ENCODE peak calls at places on chromosomes 3 and 15, in five cellular contexts. I is A549, A is K562, O is HepG2, J is GM12878. K is an unnamed sample.

GRCh38 chr3:10835406-10835805 is 19.4 kb downstream of the SLC6A11 start:
- DNase-seq in J (no peak), O (peak; percentile 7), A (no peak), I (no peak), K (no peak)

GRCh38 chr3:46378426-46378942 is 7.7 kb downstream of the CCR5 start:
- DNase-seq in A (peak; percentile 63), J (no peak), I (peak; percentile 45), O (peak; percentile 27), K (peak; percentile 40)

GRCh38 chr3:52470920-52471319 is 15.5 kb downstream of the NISCH start:
- DNase-seq in J (no peak), O (no peak), I (no peak), A (no peak), K (no peak)

GRCh38 chr3:19881036-19881435 is 53.0 kb downstream of the EFHB start:
- DNase-seq in A (no peak), O (no peak), J (no peak), I (no peak), K (no peak)

GRCh38 chr15:99749386-99749785 is 16.1 kb upstream of the LYSMD4 start:
- DNase-seq in J (no peak), A (no peak), I (no peak), O (peak; percentile 50), K (peak; percentile 10)

GRCh38 chr15:57327985-57328471 is 48.3 kb upstream of the CGNL1 start:
- DNase-seq in I (no peak), O (no peak), A (no peak), J (no peak), K (peak; percentile 99)

GRCh38 chr15:71780349-71780976 is 29.9 kb upstream of the NR2E3 start:
- DNase-seq in O (peak; percentile 45), A (peak; percentile 55), J (peak; percentile 49), I (peak; percentile 84), K (peak; percentile 66)

GRCh38 chr3:183554377-183554776 is 1.1 kb downstream of the KLHL6 start:
- DNase-seq in O (no peak), I (no peak), J (no peak), A (no peak), K (no peak)

GRCh38 chr3:23791678-23792077 is 14.1 kb upstream of the UBE2E1 start:
- DNase-seq in O (no peak), J (no peak), I (no peak), A (no peak), K (no peak)

GRCh38 chr3:15427981-15428380 is 583 bp downstream of the EAF1 start:
- DNase-seq in O (peak; percentile 35), J (no peak), I (no peak), A (peak; percentile 64), K (no peak)

GRCh38 chr3:144692488-144692887 is 720.9 kb downstream of the DIPK2A start:
- DNase-seq in I (no peak), O (no peak), J (no peak), A (no peak), K (no peak)

GRCh38 chr15:35822153-35822552 is 276.2 kb upstream of the DPH6 start:
- DNase-seq in I (no peak), J (no peak), O (no peak), A (no peak), K (no peak)

GRCh38 chr3:14258906-14259904 is 80.6 kb downstream of the LSM3 start:
- DNase-seq in A (no peak), O (no peak), J (no peak), I (no peak), K (no peak)

GRCh38 chr3:192188218-192188835 is 539.0 kb downstream of the FGF12 start:
- DNase-seq in O (peak; percentile 33), J (no peak), I (peak; percentile 21), A (peak; percentile 54), K (peak; percentile 4)

GRCh38 chr15:57138260-57138895 is 219.9 kb downstream of the TCF12 start:
- DNase-seq in O (peak; percentile 34), I (peak; percentile 63), A (peak; percentile 56), J (no peak), K (peak; percentile 82)

GRCh38 chr15:35256555-35256954 is 171.5 kb upstream of the NANOGP8 start:
- DNase-seq in O (no peak), J (no peak), I (no peak), A (no peak), K (peak; percentile 60)

GRCh38 chr15:26028086-26028740 is 165.1 kb upstream of the ATP10A start:
- DNase-seq in I (no peak), A (no peak), J (no peak), O (no peak), K (no peak)

DNA sequence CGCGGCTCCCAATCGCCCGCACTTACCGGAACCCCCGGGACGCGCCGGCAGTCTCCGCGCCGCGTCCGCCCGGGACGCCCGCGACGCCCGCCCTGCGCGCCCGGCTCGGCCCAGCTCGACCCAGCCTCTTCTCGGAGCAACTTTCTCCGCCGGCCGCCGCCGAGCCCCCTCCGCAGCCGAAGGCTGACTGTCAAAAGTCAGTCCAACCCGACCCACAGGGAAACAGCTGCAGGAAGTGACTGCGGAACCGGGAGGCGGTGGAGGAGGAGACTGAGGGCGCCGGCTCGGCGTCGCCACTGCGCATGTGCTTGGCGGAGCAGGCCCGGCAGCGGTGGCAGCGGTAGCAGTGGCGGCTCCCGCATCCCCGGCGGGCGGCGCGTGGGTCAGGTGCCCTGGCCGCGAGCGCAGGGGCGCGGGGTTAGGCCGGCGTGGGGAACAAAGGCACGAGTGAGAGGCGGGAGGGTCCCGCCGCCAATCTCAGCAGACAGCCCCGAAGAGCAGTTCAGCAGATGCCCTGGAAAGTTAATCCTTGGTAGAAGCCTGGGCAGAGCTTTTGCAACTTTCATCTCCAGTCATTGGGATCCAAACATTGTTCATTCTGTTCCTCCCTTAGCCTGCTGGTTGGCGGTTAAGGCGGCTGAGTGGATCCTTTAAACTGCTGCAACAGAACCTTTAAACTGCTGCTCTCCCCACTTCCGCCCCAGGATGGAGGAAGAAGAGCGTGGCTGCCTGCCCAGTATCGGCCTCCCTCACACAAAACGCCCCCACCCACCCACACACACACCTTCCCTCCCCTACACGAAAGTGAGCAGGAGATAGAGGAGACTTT is at the start of gene ZMAT3:
- DNase-seq in J (no peak), O (peak; percentile 71), I (peak; percentile 55), A (peak; percentile 87), K (peak; percentile 82)
- TF ChIP-seq CEBPB in J (no peak), O (no peak), I (no peak), A (no peak), K (no peak)

GRCh38 chr3:156160653-156161052 is 40.3 kb downstream of the KCNAB1 start:
- DNase-seq in O (no peak), A (no peak), J (peak; percentile 23), I (no peak), K (no peak)

GRCh38 chr3:156166808-156167207 is 46.4 kb downstream of the KCNAB1 start:
- DNase-seq in J (no peak), A (no peak), O (no peak), I (no peak), K (no peak)

GRCh38 chr3:156158656-156159295 is 38.4 kb downstream of the KCNAB1 start:
- DNase-seq in A (no peak), J (no peak), O (no peak), I (no peak), K (no peak)

DNA sequence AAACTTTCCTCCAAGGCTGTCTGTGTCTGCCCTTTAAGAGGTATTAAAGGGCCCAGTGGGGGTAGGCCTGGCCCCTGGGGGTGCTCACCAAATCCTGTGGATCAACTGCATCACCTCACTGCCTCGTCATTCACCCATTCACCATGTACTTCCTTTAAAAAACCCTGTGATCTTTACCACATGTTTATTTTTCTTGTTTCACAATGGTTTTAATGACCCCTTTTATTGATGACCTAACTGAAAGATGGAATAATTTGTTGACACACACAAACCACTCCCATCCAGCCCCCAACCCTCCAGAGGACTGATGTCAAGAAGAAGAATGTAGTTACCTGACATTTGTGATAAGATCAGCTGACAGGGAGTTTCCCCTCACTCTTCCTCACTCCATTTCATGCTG is 40.8 kb downstream of the KCNAB1 start:
- DNase-seq in A (no peak), O (no peak), J (no peak), I (no peak), K (peak; percentile 17)
- TF ChIP-seq BHLHE40 in A (no peak), O (no peak), J (no peak), I (no peak), K (no peak)

DNA sequence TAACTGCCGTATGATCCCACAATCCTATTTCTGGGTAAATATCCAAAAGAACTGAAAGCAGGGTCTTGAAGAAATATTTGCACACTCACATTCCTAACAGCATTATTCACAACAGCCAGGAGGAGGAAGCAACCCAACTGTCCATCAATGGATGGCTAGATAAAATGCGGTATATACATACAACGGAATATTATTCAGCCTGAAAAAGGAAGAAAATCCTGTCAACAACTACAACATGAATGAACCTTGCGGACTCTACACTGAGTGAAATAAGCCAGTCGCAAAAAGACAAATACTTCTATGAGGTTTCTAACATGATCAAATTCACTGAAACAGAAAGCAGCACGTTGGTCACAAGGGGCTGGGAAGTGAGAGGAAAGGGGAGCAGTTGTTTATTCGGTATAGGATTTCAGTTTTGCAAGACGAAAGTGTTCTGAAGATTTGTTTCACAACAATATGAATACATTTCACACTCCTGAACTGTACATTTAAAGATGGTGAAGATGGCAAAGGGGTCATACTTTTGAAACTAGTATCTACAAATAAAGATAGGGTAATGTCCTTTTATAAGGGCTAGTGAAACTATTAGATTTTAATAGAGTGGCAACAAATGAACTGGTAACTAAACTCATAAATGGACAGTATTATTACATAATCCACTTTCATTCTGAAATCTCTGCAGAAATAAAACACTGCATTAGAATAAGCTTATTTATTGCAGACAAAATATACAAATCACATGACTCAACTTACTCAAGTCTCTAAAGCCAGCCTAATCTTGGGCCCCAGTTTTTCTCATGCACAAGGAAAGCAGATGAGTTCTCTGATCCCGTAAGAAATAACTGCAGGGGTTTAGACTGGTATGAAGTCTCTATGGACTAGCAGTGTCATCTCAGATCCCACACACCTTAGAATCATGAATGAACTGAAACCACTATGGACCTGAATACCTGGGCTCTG is 6.0 kb downstream of the DLG1 start:
- DNase-seq in I (no peak), A (no peak), J (no peak), O (peak; percentile 54), K (no peak)
- TF ChIP-seq CEBPB in I (no peak), A (no peak), J (no peak), O (peak; percentile 47), K (no peak)

GRCh38 chr15:80151576-80151975 is 1.2 kb upstream of the FAH start:
- DNase-seq in O (no peak), A (no peak), I (no peak), J (no peak), K (no peak)

GRCh38 chr15:80154336-80154735 is 1.5 kb downstream of the FAH start:
- DNase-seq in A (no peak), O (peak; percentile 72), J (no peak), I (no peak), K (peak; percentile 15)

GRCh38 chr15:80153900-80154299 is 1.1 kb downstream of the FAH start:
- DNase-seq in O (no peak), J (no peak), A (peak; percentile 36), I (no peak), K (peak; percentile 13)

GRCh38 chr15:80152180-80152895 is 461 bp upstream of the FAH start:
- DNase-seq in J (peak; percentile 43), A (peak; percentile 98), O (peak; percentile 90), I (peak; percentile 96), K (peak; percentile 90)

GRCh38 chr15:80152896-80153876 is at the start of gene FAH:
- DNase-seq in A (peak; percentile 6), I (no peak), J (no peak), O (peak; percentile 30), K (peak; percentile 53)
- TF ChIP-seq BHLHE40 in A (peak; percentile 60), I (no peak), J (peak; percentile 49), O (no peak), K (no peak)

GRCh38 chr15:68816795-68817303 is 3.8 kb downstream of the ANP32A start:
- DNase-seq in O (peak; percentile 70), A (no peak), J (no peak), I (no peak), K (no peak)
- TF ChIP-seq CEBPB in O (no peak), A (no peak), J (no peak), I (no peak), K (no peak)